ENCODE peak calls at places on chromosomes 11 and 22, in six cellular contexts. One of them, this sample, is unnamed.

GRCh38 chr11:130839950-130840666 is 76.2 kb downstream of the SNX19 start:
- DNase-seq in GM19239: no peak
- DNase-seq in NAMALWA: no peak
- DNase-seq in HS-5: no peak
- DNase-seq in T-helper 1 cell: no peak
- DNase-seq in pancreas: no peak
- DNase-seq in this sample: no peak

GRCh38 chr11:114219559-114220349 is 76.4 kb upstream of the NNMT start:
- DNase-seq in GM19239: no peak
- DNase-seq in NAMALWA: no peak
- DNase-seq in HS-5: peak
- DNase-seq in T-helper 1 cell: no peak
- DNase-seq in pancreas: no peak
- DNase-seq in this sample: no peak

GRCh38 chr11:3859373-3859881 is 4.0 kb downstream of the STIM1 start:
- DNase-seq in GM19239: no peak
- DNase-seq in NAMALWA: peak
- DNase-seq in HS-5: no peak
- DNase-seq in T-helper 1 cell: no peak
- DNase-seq in pancreas: peak
- DNase-seq in this sample: peak

GRCh38 chr11:126079640-126080205 is 17.1 kb upstream of the CDON start:
- DNase-seq in GM19239: no peak
- DNase-seq in NAMALWA: no peak
- DNase-seq in HS-5: no peak
- DNase-seq in T-helper 1 cell: no peak
- DNase-seq in pancreas: no peak
- DNase-seq in this sample: no peak

GRCh38 chr11:103170865-103171264 is 61.6 kb downstream of the DYNC2H1 start:
- DNase-seq in GM19239: no peak
- DNase-seq in NAMALWA: no peak
- DNase-seq in HS-5: peak
- DNase-seq in T-helper 1 cell: no peak
- DNase-seq in pancreas: no peak
- DNase-seq in this sample: no peak

GRCh38 chr11:14317659-14318325 is 41.2 kb downstream of the RRAS2 start:
- DNase-seq in GM19239: no peak
- DNase-seq in NAMALWA: no peak
- DNase-seq in HS-5: no peak
- DNase-seq in T-helper 1 cell: no peak
- DNase-seq in pancreas: no peak
- DNase-seq in this sample: no peak

GRCh38 chr11:103648054-103648453 is 388.4 kb upstream of the DDI1 start:
- DNase-seq in GM19239: no peak
- DNase-seq in NAMALWA: no peak
- DNase-seq in HS-5: no peak
- DNase-seq in T-helper 1 cell: no peak
- DNase-seq in pancreas: no peak
- DNase-seq in this sample: peak

GRCh38 chr22:35893698-35894097 is 134.9 kb downstream of the RBFOX2 start:
- DNase-seq in GM19239: no peak
- DNase-seq in NAMALWA: no peak
- DNase-seq in HS-5: no peak
- DNase-seq in T-helper 1 cell: no peak
- DNase-seq in pancreas: no peak
- DNase-seq in this sample: no peak

GRCh38 chr22:28793976-28794584 is 6.3 kb downstream of the XBP1 start:
- DNase-seq in GM19239: no peak
- DNase-seq in NAMALWA: no peak
- DNase-seq in HS-5: no peak
- DNase-seq in T-helper 1 cell: no peak
- DNase-seq in pancreas: no peak
- DNase-seq in this sample: no peak

GRCh38 chr11:76752321-76753175 is 30.6 kb upstream of the TSKU start:
- DNase-seq in GM19239: no peak
- DNase-seq in NAMALWA: no peak
- DNase-seq in HS-5: peak
- DNase-seq in T-helper 1 cell: no peak
- DNase-seq in pancreas: no peak
- DNase-seq in this sample: no peak

GRCh38 chr22:24107668-24108067 is 73.6 kb upstream of the SUSD2 start:
- DNase-seq in GM19239: no peak
- DNase-seq in NAMALWA: no peak
- DNase-seq in HS-5: peak
- DNase-seq in T-helper 1 cell: no peak
- DNase-seq in pancreas: no peak
- DNase-seq in this sample: no peak

GRCh38 chr22:23268877-23269276 is 88.6 kb downstream of the BCR start:
- DNase-seq in GM19239: peak
- DNase-seq in NAMALWA: peak
- DNase-seq in HS-5: no peak
- DNase-seq in T-helper 1 cell: no peak
- DNase-seq in pancreas: peak
- DNase-seq in this sample: no peak

GRCh38 chr11:8033312-8033715 is 46.2 kb downstream of the EIF3F start:
- DNase-seq in GM19239: peak
- DNase-seq in NAMALWA: peak
- DNase-seq in HS-5: no peak
- DNase-seq in T-helper 1 cell: peak
- DNase-seq in pancreas: peak
- DNase-seq in this sample: peak

GRCh38 chr11:10693509-10694071 is at the start of gene IRAG1:
- DNase-seq in GM19239: no peak
- DNase-seq in NAMALWA: no peak
- DNase-seq in HS-5: no peak
- DNase-seq in T-helper 1 cell: no peak
- DNase-seq in pancreas: peak
- DNase-seq in this sample: no peak

GRCh38 chr22:33837806-33838205 is 82.5 kb downstream of the LARGE1 start:
- DNase-seq in GM19239: no peak
- DNase-seq in NAMALWA: no peak
- DNase-seq in HS-5: no peak
- DNase-seq in T-helper 1 cell: no peak
- DNase-seq in pancreas: no peak
- DNase-seq in this sample: no peak

GRCh38 chr11:71293961-71294782 is 41.8 kb upstream of the SHANK2 start:
- DNase-seq in GM19239: no peak
- DNase-seq in NAMALWA: no peak
- DNase-seq in HS-5: no peak
- DNase-seq in T-helper 1 cell: no peak
- DNase-seq in pancreas: no peak
- DNase-seq in this sample: no peak

GRCh38 chr11:93727985-93728791 is 13.1 kb downstream of the TAF1D start:
- DNase-seq in GM19239: no peak
- DNase-seq in NAMALWA: peak
- DNase-seq in HS-5: no peak
- DNase-seq in T-helper 1 cell: no peak
- DNase-seq in pancreas: no peak
- DNase-seq in this sample: peak

GRCh38 chr11:61342207-61342803 is 9.3 kb downstream of the TKFC start:
- DNase-seq in GM19239: no peak
- DNase-seq in NAMALWA: no peak
- DNase-seq in HS-5: no peak
- DNase-seq in T-helper 1 cell: no peak
- DNase-seq in pancreas: no peak
- DNase-seq in this sample: peak

GRCh38 chr22:36405671-36406070 is 17.9 kb upstream of the MYH9 start:
- DNase-seq in GM19239: no peak
- DNase-seq in NAMALWA: peak
- DNase-seq in HS-5: no peak
- DNase-seq in T-helper 1 cell: peak
- DNase-seq in pancreas: no peak
- DNase-seq in this sample: peak

GRCh38 chr11:65811764-65812475 is 21.8 kb upstream of the SNX32 start:
- DNase-seq in GM19239: no peak
- DNase-seq in NAMALWA: no peak
- DNase-seq in HS-5: no peak
- DNase-seq in T-helper 1 cell: no peak
- DNase-seq in pancreas: no peak
- DNase-seq in this sample: no peak

GRCh38 chr11:10275714-10276113 is 18.3 kb downstream of the SBF2 start:
- DNase-seq in GM19239: no peak
- DNase-seq in NAMALWA: no peak
- DNase-seq in HS-5: no peak
- DNase-seq in T-helper 1 cell: no peak
- DNase-seq in pancreas: no peak
- DNase-seq in this sample: no peak

GRCh38 chr22:45884201-45885067 is 92.5 kb downstream of the WNT7B start:
- DNase-seq in GM19239: no peak
- DNase-seq in NAMALWA: no peak
- DNase-seq in HS-5: no peak
- DNase-seq in T-helper 1 cell: peak
- DNase-seq in pancreas: peak
- DNase-seq in this sample: no peak

GRCh38 chr11:126586303-126586627 is 230.8 kb downstream of the ST3GAL4 start:
- DNase-seq in GM19239: no peak
- DNase-seq in NAMALWA: no peak
- DNase-seq in HS-5: no peak
- DNase-seq in T-helper 1 cell: no peak
- DNase-seq in pancreas: no peak
- DNase-seq in this sample: no peak

GRCh38 chr11:84993386-84993785 is 633.8 kb downstream of the DLG2 start:
- DNase-seq in GM19239: no peak
- DNase-seq in NAMALWA: peak
- DNase-seq in HS-5: no peak
- DNase-seq in T-helper 1 cell: no peak
- DNase-seq in pancreas: no peak
- DNase-seq in this sample: peak

GRCh38 chr22:50209893-50210292 is 9.1 kb downstream of the SELENOO start:
- DNase-seq in GM19239: peak
- DNase-seq in NAMALWA: peak
- DNase-seq in HS-5: peak
- DNase-seq in T-helper 1 cell: peak
- DNase-seq in pancreas: no peak
- DNase-seq in this sample: peak

GRCh38 chr11:126391970-126392637 is 36.6 kb downstream of the ST3GAL4 start:
- DNase-seq in GM19239: no peak
- DNase-seq in NAMALWA: peak
- DNase-seq in HS-5: no peak
- DNase-seq in T-helper 1 cell: no peak
- DNase-seq in pancreas: no peak
- DNase-seq in this sample: peak

GRCh38 chr11:73521621-73522020 is 76.3 kb downstream of the FAM168A start:
- DNase-seq in GM19239: no peak
- DNase-seq in NAMALWA: peak
- DNase-seq in HS-5: no peak
- DNase-seq in T-helper 1 cell: no peak
- DNase-seq in pancreas: no peak
- DNase-seq in this sample: peak